ENCODE peak calls at places on chromosomes 5 and 9, in ten cellular contexts. One of them, this sample, is unnamed.

GRCh38 chr5:17001418-17001817 is 65.3 kb upstream of the MYO10 start:
- DNase-seq in fibroblast of the conjunctiva: no peak
- DNase-seq in stimulated activated CD8-positive, alpha-beta memory T cell treated with anti-CD3 and anti-CD28 coated beads, Interleukin-15, amount 100 ng/mL, for 24 hours: no peak
- DNase-seq in activated T-cell treated with anti-CD3 and anti-CD28 coated beads for 1 hour: no peak
- DNase-seq in neural crest cell: no peak
- DNase-seq in T-helper 2 cell: no peak
- DNase-seq in spleen: no peak
- DNase-seq in right cardiac atrium: no peak
- DNase-seq in NCI-H2029: no peak
- DNase-seq in GDM1: no peak
- DNase-seq in this sample: no peak

GRCh38 chr9:96655198-96655851 is at the start of gene PRXL2C:
- DNase-seq in right cardiac atrium: peak; percentile 95
- DNase-seq in spleen: peak; percentile 94
- DNase-seq in T-helper 2 cell: peak; percentile 69
- DNase-seq in NCI-H2029: peak; percentile 37
- DNase-seq in neural crest cell: no peak
- DNase-seq in activated T-cell treated with anti-CD3 and anti-CD28 coated beads for 1 hour: peak; percentile 81
- DNase-seq in fibroblast of the conjunctiva: peak; percentile 41
- DNase-seq in GDM1: no peak
- DNase-seq in stimulated activated CD8-positive, alpha-beta memory T cell treated with anti-CD3 and anti-CD28 coated beads, Interleukin-15, amount 100 ng/mL, for 24 hours: peak; percentile 55
- DNase-seq in this sample: peak; percentile 79

GRCh38 chr5:33530183-33530962 is 89.6 kb downstream of the TARS1 start:
- DNase-seq in right cardiac atrium: no peak
- DNase-seq in activated T-cell treated with anti-CD3 and anti-CD28 coated beads for 1 hour: no peak
- DNase-seq in GDM1: no peak
- DNase-seq in T-helper 2 cell: no peak
- DNase-seq in stimulated activated CD8-positive, alpha-beta memory T cell treated with anti-CD3 and anti-CD28 coated beads, Interleukin-15, amount 100 ng/mL, for 24 hours: no peak
- DNase-seq in fibroblast of the conjunctiva: no peak
- DNase-seq in neural crest cell: no peak
- DNase-seq in NCI-H2029: no peak
- DNase-seq in spleen: no peak
- DNase-seq in this sample: no peak

GRCh38 chr5:42591026-42591425 is 165.6 kb upstream of the CCDC152 start:
- DNase-seq in spleen: no peak
- DNase-seq in neural crest cell: no peak
- DNase-seq in NCI-H2029: no peak
- DNase-seq in stimulated activated CD8-positive, alpha-beta memory T cell treated with anti-CD3 and anti-CD28 coated beads, Interleukin-15, amount 100 ng/mL, for 24 hours: no peak
- DNase-seq in GDM1: no peak
- DNase-seq in right cardiac atrium: peak; percentile 84
- DNase-seq in T-helper 2 cell: no peak
- DNase-seq in fibroblast of the conjunctiva: no peak
- DNase-seq in activated T-cell treated with anti-CD3 and anti-CD28 coated beads for 1 hour: no peak
- DNase-seq in this sample: no peak

GRCh38 chr9:116134981-116135380 is 18.6 kb upstream of the PAPPA start:
- DNase-seq in T-helper 2 cell: no peak
- DNase-seq in neural crest cell: no peak
- DNase-seq in activated T-cell treated with anti-CD3 and anti-CD28 coated beads for 1 hour: no peak
- DNase-seq in stimulated activated CD8-positive, alpha-beta memory T cell treated with anti-CD3 and anti-CD28 coated beads, Interleukin-15, amount 100 ng/mL, for 24 hours: no peak
- DNase-seq in right cardiac atrium: no peak
- DNase-seq in spleen: no peak
- DNase-seq in NCI-H2029: no peak
- DNase-seq in fibroblast of the conjunctiva: no peak
- DNase-seq in GDM1: no peak
- DNase-seq in this sample: no peak

GRCh38 chr9:94696545-94696944 is 30.0 kb upstream of the AOPEP start:
- DNase-seq in NCI-H2029: no peak
- DNase-seq in neural crest cell: no peak
- DNase-seq in stimulated activated CD8-positive, alpha-beta memory T cell treated with anti-CD3 and anti-CD28 coated beads, Interleukin-15, amount 100 ng/mL, for 24 hours: no peak
- DNase-seq in spleen: no peak
- DNase-seq in right cardiac atrium: no peak
- DNase-seq in fibroblast of the conjunctiva: no peak
- DNase-seq in GDM1: no peak
- DNase-seq in activated T-cell treated with anti-CD3 and anti-CD28 coated beads for 1 hour: no peak
- DNase-seq in T-helper 2 cell: no peak
- DNase-seq in this sample: no peak

GRCh38 chr5:72558383-72558782 is 51.2 kb upstream of the ZNF366 start:
- DNase-seq in fibroblast of the conjunctiva: no peak
- DNase-seq in right cardiac atrium: no peak
- DNase-seq in GDM1: no peak
- DNase-seq in spleen: no peak
- DNase-seq in NCI-H2029: no peak
- DNase-seq in activated T-cell treated with anti-CD3 and anti-CD28 coated beads for 1 hour: no peak
- DNase-seq in neural crest cell: no peak
- DNase-seq in stimulated activated CD8-positive, alpha-beta memory T cell treated with anti-CD3 and anti-CD28 coated beads, Interleukin-15, amount 100 ng/mL, for 24 hours: no peak
- DNase-seq in T-helper 2 cell: no peak
- DNase-seq in this sample: no peak

GRCh38 chr5:27568811-27569210 is 530.4 kb upstream of the CDH9 start:
- DNase-seq in fibroblast of the conjunctiva: no peak
- DNase-seq in right cardiac atrium: no peak
- DNase-seq in spleen: no peak
- DNase-seq in stimulated activated CD8-positive, alpha-beta memory T cell treated with anti-CD3 and anti-CD28 coated beads, Interleukin-15, amount 100 ng/mL, for 24 hours: no peak
- DNase-seq in T-helper 2 cell: no peak
- DNase-seq in GDM1: no peak
- DNase-seq in NCI-H2029: no peak
- DNase-seq in neural crest cell: no peak
- DNase-seq in activated T-cell treated with anti-CD3 and anti-CD28 coated beads for 1 hour: no peak
- DNase-seq in this sample: no peak

GRCh38 chr5:138754699-138755057 is 1.5 kb downstream of the CTNNA1 start:
- DNase-seq in T-helper 2 cell: no peak
- DNase-seq in stimulated activated CD8-positive, alpha-beta memory T cell treated with anti-CD3 and anti-CD28 coated beads, Interleukin-15, amount 100 ng/mL, for 24 hours: no peak
- DNase-seq in GDM1: no peak
- DNase-seq in fibroblast of the conjunctiva: no peak
- DNase-seq in NCI-H2029: no peak
- DNase-seq in right cardiac atrium: no peak
- DNase-seq in activated T-cell treated with anti-CD3 and anti-CD28 coated beads for 1 hour: no peak
- DNase-seq in neural crest cell: no peak
- DNase-seq in spleen: no peak
- DNase-seq in this sample: no peak

GRCh38 chr9:35882265-35882848 is 12.2 kb upstream of the OR13J1 start:
- DNase-seq in GDM1: no peak
- DNase-seq in fibroblast of the conjunctiva: peak; percentile 67
- DNase-seq in activated T-cell treated with anti-CD3 and anti-CD28 coated beads for 1 hour: peak; percentile 89
- DNase-seq in neural crest cell: peak; percentile 85
- DNase-seq in spleen: peak; percentile 92
- DNase-seq in T-helper 2 cell: peak; percentile 72
- DNase-seq in right cardiac atrium: peak; percentile 91
- DNase-seq in NCI-H2029: peak; percentile 69
- DNase-seq in stimulated activated CD8-positive, alpha-beta memory T cell treated with anti-CD3 and anti-CD28 coated beads, Interleukin-15, amount 100 ng/mL, for 24 hours: peak; percentile 56
- DNase-seq in this sample: peak; percentile 93

GRCh38 chr5:142316681-142317080 is 8.1 kb downstream of the SPRY4 start:
- DNase-seq in right cardiac atrium: no peak
- DNase-seq in NCI-H2029: no peak
- DNase-seq in activated T-cell treated with anti-CD3 and anti-CD28 coated beads for 1 hour: no peak
- DNase-seq in T-helper 2 cell: no peak
- DNase-seq in spleen: no peak
- DNase-seq in stimulated activated CD8-positive, alpha-beta memory T cell treated with anti-CD3 and anti-CD28 coated beads, Interleukin-15, amount 100 ng/mL, for 24 hours: no peak
- DNase-seq in GDM1: no peak
- DNase-seq in neural crest cell: no peak
- DNase-seq in fibroblast of the conjunctiva: no peak
- DNase-seq in this sample: no peak

GRCh38 chr9:92188969-92189781 is 74.0 kb upstream of the SPTLC1 start:
- DNase-seq in spleen: no peak
- DNase-seq in neural crest cell: no peak
- DNase-seq in stimulated activated CD8-positive, alpha-beta memory T cell treated with anti-CD3 and anti-CD28 coated beads, Interleukin-15, amount 100 ng/mL, for 24 hours: no peak
- DNase-seq in NCI-H2029: no peak
- DNase-seq in right cardiac atrium: no peak
- DNase-seq in GDM1: no peak
- DNase-seq in T-helper 2 cell: no peak
- DNase-seq in activated T-cell treated with anti-CD3 and anti-CD28 coated beads for 1 hour: no peak
- DNase-seq in fibroblast of the conjunctiva: no peak
- DNase-seq in this sample: no peak

GRCh38 chr5:134547579-134547978 is 22.1 kb downstream of the JADE2 start:
- DNase-seq in spleen: no peak
- DNase-seq in stimulated activated CD8-positive, alpha-beta memory T cell treated with anti-CD3 and anti-CD28 coated beads, Interleukin-15, amount 100 ng/mL, for 24 hours: no peak
- DNase-seq in GDM1: no peak
- DNase-seq in NCI-H2029: no peak
- DNase-seq in T-helper 2 cell: no peak
- DNase-seq in neural crest cell: no peak
- DNase-seq in activated T-cell treated with anti-CD3 and anti-CD28 coated beads for 1 hour: no peak
- DNase-seq in fibroblast of the conjunctiva: peak; percentile 75
- DNase-seq in right cardiac atrium: peak; percentile 82
- DNase-seq in this sample: no peak

GRCh38 chr5:158115468-158115867 is 256.5 kb upstream of the CLINT1 start:
- DNase-seq in NCI-H2029: no peak
- DNase-seq in T-helper 2 cell: no peak
- DNase-seq in GDM1: no peak
- DNase-seq in activated T-cell treated with anti-CD3 and anti-CD28 coated beads for 1 hour: no peak
- DNase-seq in right cardiac atrium: no peak
- DNase-seq in neural crest cell: no peak
- DNase-seq in stimulated activated CD8-positive, alpha-beta memory T cell treated with anti-CD3 and anti-CD28 coated beads, Interleukin-15, amount 100 ng/mL, for 24 hours: no peak
- DNase-seq in spleen: no peak
- DNase-seq in fibroblast of the conjunctiva: no peak
- DNase-seq in this sample: no peak

GRCh38 chr9:115715656-115716055 is 437.9 kb upstream of the PAPPA start:
- DNase-seq in activated T-cell treated with anti-CD3 and anti-CD28 coated beads for 1 hour: no peak
- DNase-seq in spleen: no peak
- DNase-seq in T-helper 2 cell: no peak
- DNase-seq in right cardiac atrium: no peak
- DNase-seq in NCI-H2029: no peak
- DNase-seq in fibroblast of the conjunctiva: no peak
- DNase-seq in stimulated activated CD8-positive, alpha-beta memory T cell treated with anti-CD3 and anti-CD28 coated beads, Interleukin-15, amount 100 ng/mL, for 24 hours: no peak
- DNase-seq in neural crest cell: no peak
- DNase-seq in GDM1: no peak
- DNase-seq in this sample: no peak

GRCh38 chr5:95901676-95902646 is 59.7 kb downstream of the ELL2 start:
- DNase-seq in fibroblast of the conjunctiva: peak; percentile 35
- DNase-seq in NCI-H2029: no peak
- DNase-seq in neural crest cell: no peak
- DNase-seq in spleen: no peak
- DNase-seq in activated T-cell treated with anti-CD3 and anti-CD28 coated beads for 1 hour: no peak
- DNase-seq in GDM1: no peak
- DNase-seq in T-helper 2 cell: no peak
- DNase-seq in right cardiac atrium: no peak
- DNase-seq in stimulated activated CD8-positive, alpha-beta memory T cell treated with anti-CD3 and anti-CD28 coated beads, Interleukin-15, amount 100 ng/mL, for 24 hours: no peak
- DNase-seq in this sample: no peak

GRCh38 chr9:4424038-4424437 is 66.2 kb upstream of the SLC1A1 start:
- DNase-seq in right cardiac atrium: no peak
- DNase-seq in spleen: no peak
- DNase-seq in T-helper 2 cell: no peak
- DNase-seq in fibroblast of the conjunctiva: no peak
- DNase-seq in activated T-cell treated with anti-CD3 and anti-CD28 coated beads for 1 hour: no peak
- DNase-seq in NCI-H2029: no peak
- DNase-seq in neural crest cell: no peak
- DNase-seq in GDM1: no peak
- DNase-seq in stimulated activated CD8-positive, alpha-beta memory T cell treated with anti-CD3 and anti-CD28 coated beads, Interleukin-15, amount 100 ng/mL, for 24 hours: no peak
- DNase-seq in this sample: no peak

GRCh38 chr9:119050281-119050680 is 319.0 kb downstream of the BRINP1 start:
- DNase-seq in GDM1: no peak
- DNase-seq in right cardiac atrium: no peak
- DNase-seq in fibroblast of the conjunctiva: no peak
- DNase-seq in T-helper 2 cell: no peak
- DNase-seq in stimulated activated CD8-positive, alpha-beta memory T cell treated with anti-CD3 and anti-CD28 coated beads, Interleukin-15, amount 100 ng/mL, for 24 hours: no peak
- DNase-seq in neural crest cell: no peak
- DNase-seq in NCI-H2029: no peak
- DNase-seq in activated T-cell treated with anti-CD3 and anti-CD28 coated beads for 1 hour: no peak
- DNase-seq in spleen: no peak
- DNase-seq in this sample: no peak

GRCh38 chr9:79279356-79279755 is 292.4 kb upstream of the TLE4 start:
- DNase-seq in activated T-cell treated with anti-CD3 and anti-CD28 coated beads for 1 hour: no peak
- DNase-seq in spleen: no peak
- DNase-seq in NCI-H2029: no peak
- DNase-seq in GDM1: no peak
- DNase-seq in stimulated activated CD8-positive, alpha-beta memory T cell treated with anti-CD3 and anti-CD28 coated beads, Interleukin-15, amount 100 ng/mL, for 24 hours: no peak
- DNase-seq in right cardiac atrium: no peak
- DNase-seq in T-helper 2 cell: no peak
- DNase-seq in neural crest cell: no peak
- DNase-seq in fibroblast of the conjunctiva: no peak
- DNase-seq in this sample: no peak

This sample was measured in omental fat pad.